ENCODE peak calls at places on chromosomes 1 and 21, in five cellular contexts. One of them, this sample, is unnamed.

GRCh38 chr1:228546541-228547463 is 59.6 kb downstream of the RNF187 start:
- DNase-seq in thoracic aorta: no peak
- DNase-seq in thyroid gland: no peak
- DNase-seq in cardiac muscle cell: no peak
- DNase-seq in heart right ventricle: no peak
- DNase-seq in this sample: no peak

GRCh38 chr1:150258275-150258666 is 697 bp downstream of the CA14 start:
- DNase-seq in cardiac muscle cell: peak; percentile 34
- DNase-seq in heart right ventricle: no peak
- DNase-seq in thoracic aorta: no peak
- DNase-seq in thyroid gland: no peak
- DNase-seq in this sample: no peak

GRCh38 chr21:44397431-44398031 is 44.1 kb downstream of the TRPM2 start:
- DNase-seq in heart right ventricle: no peak
- DNase-seq in thoracic aorta: no peak
- DNase-seq in cardiac muscle cell: no peak
- DNase-seq in thyroid gland: no peak
- DNase-seq in this sample: no peak

GRCh38 chr1:21027805-21028204 is 148.9 kb downstream of the EIF4G3 start:
- DNase-seq in thyroid gland: no peak
- DNase-seq in heart right ventricle: no peak
- DNase-seq in thoracic aorta: no peak
- DNase-seq in cardiac muscle cell: no peak
- DNase-seq in this sample: no peak

GRCh38 chr21:17402885-17403477 is 109.9 kb upstream of the CXADR start:
- DNase-seq in cardiac muscle cell: no peak
- DNase-seq in thoracic aorta: no peak
- DNase-seq in heart right ventricle: no peak
- DNase-seq in thyroid gland: no peak
- DNase-seq in this sample: no peak

GRCh38 chr21:45450741-45451740 is 46.1 kb downstream of the COL18A1 start:
- DNase-seq in thyroid gland: no peak
- DNase-seq in heart right ventricle: no peak
- DNase-seq in cardiac muscle cell: no peak
- DNase-seq in thoracic aorta: no peak
- DNase-seq in this sample: no peak

GRCh38 chr1:27599605-27600499 is 4.1 kb downstream of the AHDC1 start:
- DNase-seq in heart right ventricle: no peak
- DNase-seq in thyroid gland: peak; percentile 51
- DNase-seq in cardiac muscle cell: no peak
- DNase-seq in thoracic aorta: no peak
- DNase-seq in this sample: peak; percentile 31

GRCh38 chr1:150420560-150421265 is 56.8 kb downstream of the RPRD2 start:
- DNase-seq in cardiac muscle cell: no peak
- DNase-seq in thyroid gland: peak; percentile 14
- DNase-seq in thoracic aorta: no peak
- DNase-seq in heart right ventricle: no peak
- DNase-seq in this sample: no peak

GRCh38 chr1:978069-978834 is 3.6 kb downstream of the PERM1 start:
- DNase-seq in cardiac muscle cell: no peak
- DNase-seq in heart right ventricle: peak; percentile 64
- DNase-seq in thoracic aorta: no peak
- DNase-seq in thyroid gland: no peak
- DNase-seq in this sample: no peak

GRCh38 chr1:33342041-33342723 is 21.3 kb upstream of the A3GALT2 start:
- DNase-seq in heart right ventricle: peak; percentile 69
- DNase-seq in thyroid gland: peak; percentile 91
- DNase-seq in cardiac muscle cell: no peak
- DNase-seq in thoracic aorta: no peak
- DNase-seq in this sample: peak; percentile 79

DNA sequence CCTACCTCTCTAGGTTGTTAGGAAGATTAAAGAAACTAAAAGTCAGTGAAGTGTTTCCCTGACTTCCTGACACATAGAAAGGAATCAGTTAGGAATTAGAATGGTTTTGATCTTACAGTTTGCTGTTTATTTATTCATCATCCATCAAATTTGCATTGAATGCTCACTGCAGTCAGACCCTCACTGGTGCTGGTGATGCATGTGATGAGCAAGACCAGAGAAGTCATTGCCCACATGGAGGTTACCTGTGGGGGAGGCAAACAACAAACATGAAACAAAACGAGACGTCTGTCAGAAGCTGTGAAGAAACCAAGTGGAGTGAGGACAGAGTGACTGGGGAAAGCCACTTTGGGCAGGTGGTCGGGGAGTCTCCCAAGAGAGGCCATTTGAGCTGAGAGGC is 6.4 kb downstream of the CTPS1 start:
- DNase-seq in heart right ventricle: no peak
- DNase-seq in cardiac muscle cell: no peak
- DNase-seq in thyroid gland: no peak
- DNase-seq in thoracic aorta: no peak
- DNase-seq in this sample: no peak
- H3K4me1 ChIP-seq in heart right ventricle: peaks cover 8% of the 10 kb centered on the region
- H3K4me1 ChIP-seq in cardiac muscle cell: peaks cover 16% of the 10 kb centered on the region
- H3K4me1 ChIP-seq in thyroid gland: peaks cover 57% of the 10 kb centered on the region
- H3K4me1 ChIP-seq in thoracic aorta: peaks cover 36% of the 10 kb centered on the region
- H3K4me1 ChIP-seq in this sample: no peaks in the 10 kb centered on the region

GRCh38 chr1:2342384-2343022 is 48.9 kb downstream of the MORN1 start:
- DNase-seq in thoracic aorta: no peak
- DNase-seq in cardiac muscle cell: no peak
- DNase-seq in heart right ventricle: no peak
- DNase-seq in thyroid gland: no peak
- DNase-seq in this sample: no peak
- H3K27ac ChIP-seq in thoracic aorta: no peak overlapping the region
- H3K27ac ChIP-seq in cardiac muscle cell: no peak overlapping the region
- H3K27ac ChIP-seq in heart right ventricle: no peak overlapping the region
- H3K27ac ChIP-seq in thyroid gland: no peak overlapping the region
- H3K27ac ChIP-seq in this sample: no peak overlapping the region

GRCh38 chr1:9126511-9126910 is 2.4 kb downstream of the GPR157 start:
- DNase-seq in heart right ventricle: no peak
- DNase-seq in thyroid gland: no peak
- DNase-seq in cardiac muscle cell: no peak
- DNase-seq in thoracic aorta: no peak
- DNase-seq in this sample: no peak

GRCh38 chr1:9129391-9130041 is 614 bp upstream of the GPR157 start:
- DNase-seq in cardiac muscle cell: peak; percentile 94
- DNase-seq in thyroid gland: peak; percentile 93
- DNase-seq in thoracic aorta: peak; percentile 50
- DNase-seq in heart right ventricle: peak; percentile 84
- DNase-seq in this sample: peak; percentile 90

GRCh38 chr1:9128161-9128519 is 762 bp downstream of the GPR157 start:
- DNase-seq in heart right ventricle: peak; percentile 36
- DNase-seq in thyroid gland: peak; percentile 58
- DNase-seq in thoracic aorta: no peak
- DNase-seq in cardiac muscle cell: peak; percentile 50
- DNase-seq in this sample: no peak

GRCh38 chr1:9127395-9128160 is 1.3 kb downstream of the GPR157 start:
- DNase-seq in thoracic aorta: no peak
- DNase-seq in cardiac muscle cell: peak; percentile 72
- DNase-seq in heart right ventricle: no peak
- DNase-seq in thyroid gland: peak; percentile 85
- DNase-seq in this sample: no peak

DNA sequence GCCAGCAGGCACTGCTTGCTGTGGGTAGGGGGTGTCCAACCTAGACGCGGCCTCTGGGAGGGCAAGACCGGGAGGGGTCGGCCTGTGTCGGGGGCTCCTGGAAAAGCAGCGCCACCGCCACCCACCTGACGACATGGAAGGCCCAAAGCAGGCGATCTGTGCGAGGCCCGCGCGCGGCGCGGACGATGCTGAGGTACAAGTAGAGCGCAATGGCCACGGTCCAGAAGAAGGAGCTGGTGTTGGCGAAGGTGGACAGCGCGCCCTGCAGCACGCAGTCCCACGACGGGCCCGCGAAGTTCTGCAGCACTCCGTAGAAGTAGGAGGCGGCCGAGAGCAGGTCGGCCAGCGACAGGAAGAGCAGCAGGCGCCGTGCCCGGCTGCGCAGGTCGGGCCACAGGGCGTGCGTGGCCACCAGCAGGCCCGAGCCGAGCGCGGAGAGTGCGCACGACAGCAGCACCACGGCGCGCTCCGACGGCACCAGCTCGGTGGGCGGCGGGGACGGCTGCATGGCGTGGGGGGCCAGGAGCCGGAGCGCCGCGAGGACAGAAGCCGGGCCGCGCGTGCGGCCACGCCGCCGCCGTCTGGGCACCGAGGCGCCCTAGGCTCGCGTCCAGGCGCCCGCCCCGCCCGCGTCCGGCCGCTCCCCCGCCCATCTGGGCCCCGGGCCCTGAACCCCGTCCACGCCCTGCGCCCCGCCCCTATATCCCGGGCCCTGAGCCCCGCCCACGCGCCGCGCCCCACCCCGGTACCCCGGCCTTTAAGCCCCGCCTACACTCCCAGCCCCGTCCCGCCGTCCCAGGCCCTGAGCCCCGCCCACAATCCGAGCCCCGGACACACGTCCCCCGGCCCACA is at the start of gene GPR157:
- DNase-seq in thyroid gland: peak; percentile 87
- DNase-seq in heart right ventricle: peak; percentile 89
- DNase-seq in thoracic aorta: peak; percentile 45
- DNase-seq in cardiac muscle cell: peak; percentile 94
- DNase-seq in this sample: peak; percentile 88
- TF ChIP-seq CTCF in thyroid gland: peak; percentile 26
- TF ChIP-seq CTCF in heart right ventricle: no peak
- TF ChIP-seq CTCF in thoracic aorta: no peak
- TF ChIP-seq CTCF in cardiac muscle cell: no peak
- TF ChIP-seq CTCF in this sample: peak; percentile 33

DNA sequence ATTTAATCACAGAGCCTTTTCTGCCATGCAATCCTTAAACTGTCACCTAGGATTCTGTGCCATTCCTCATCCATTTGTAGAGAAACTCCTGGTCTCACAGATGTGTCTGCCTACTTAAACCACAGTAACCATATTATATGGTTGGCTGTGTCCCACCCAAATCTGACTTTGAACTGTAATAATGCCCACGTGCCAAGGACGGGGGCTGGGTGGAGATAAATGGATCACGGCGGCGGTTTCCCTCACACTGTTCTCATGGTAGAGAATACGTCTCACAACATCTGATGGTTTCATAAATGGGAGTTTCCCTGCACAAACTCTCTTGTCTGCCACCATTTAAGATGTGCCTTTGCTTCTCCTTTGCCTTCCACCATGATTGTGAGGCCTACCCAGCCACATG is 217.6 kb downstream of the RERE start:
- DNase-seq in thoracic aorta: no peak
- DNase-seq in cardiac muscle cell: no peak
- DNase-seq in heart right ventricle: no peak
- DNase-seq in thyroid gland: no peak
- DNase-seq in this sample: no peak
- H3K4me1 ChIP-seq in thoracic aorta: peaks cover 7% of the 10 kb centered on the region
- H3K4me1 ChIP-seq in cardiac muscle cell: peaks cover 68% of the 10 kb centered on the region
- H3K4me1 ChIP-seq in heart right ventricle: peaks cover 44% of the 10 kb centered on the region
- H3K4me1 ChIP-seq in thyroid gland: peaks cover 30% of the 10 kb centered on the region
- H3K4me1 ChIP-seq in this sample: no peaks in the 10 kb centered on the region